ENCODE peak calls at places on chromosomes 4 and X, in nine cellular contexts. F is kidney epithelial cell, V is transverse colon, L is dorsolateral prefrontal cortex, Z is ovary, E is mucosa of descending colon, Q is A549, G is AG04450, A is fibroblast of pulmonary artery. O is an unnamed sample.

GRCh38 chr4:82293304-82293703 is 80.5 kb downstream of the HNRNPD start:
- DNase-seq in F (no peak), V (no peak), L (no peak), Z (no peak), E (no peak), Q (no peak), G (no peak), A (no peak), O (no peak)

GRCh38 chr4:183533698-183534097 is 28.8 kb downstream of the ING2 start:
- DNase-seq in F (no peak), V (no peak), L (no peak), Z (no peak), E (no peak), Q (no peak), G (no peak), A (no peak), O (no peak)

GRCh38 chrX:39802354-39802753 is 295.4 kb downstream of the BCOR start:
- DNase-seq in F (no peak), V (no peak), L (no peak), Z (no peak), E (no peak), Q (no peak), G (no peak), A (no peak), O (no peak)

GRCh38 chrX:84501798-84502628 is at the start of gene HDX:
- DNase-seq in F (peak), V (peak), L (peak), Z (peak), E (peak), Q (peak), G (peak), A (peak), O (peak)

GRCh38 chrX:24547961-24548360 is 82.9 kb downstream of the PDK3 start:
- DNase-seq in F (no peak), V (no peak), L (no peak), Z (no peak), E (no peak), Q (no peak), G (no peak), A (no peak), O (no peak)

GRCh38 chrX:136214551-136214950 is 36.6 kb downstream of the MAP7D3 start:
- DNase-seq in F (peak), V (no peak), L (no peak), Z (no peak), E (no peak), Q (no peak), G (peak), A (peak), O (no peak)

GRCh38 chr4:117385531-117385930 is 300.2 kb upstream of the TRAM1L1 start:
- DNase-seq in F (no peak), V (no peak), L (no peak), Z (no peak), E (no peak), Q (no peak), G (no peak), A (no peak), O (no peak)

GRCh38 chrX:44733931-44734330 is 109.9 kb upstream of the DUSP21 start:
- DNase-seq in F (no peak), V (no peak), L (no peak), Z (no peak), E (no peak), Q (no peak), G (no peak), A (no peak), O (no peak)

GRCh38 chrX:39755152-39756032 is 342.4 kb downstream of the BCOR start:
- DNase-seq in F (peak), V (peak), L (peak), Z (peak), E (peak), Q (peak), G (peak), A (peak), O (peak)

GRCh38 chr4:8860892-8861575 is 10.6 kb downstream of the HMX1 start:
- DNase-seq in F (no peak), V (no peak), L (no peak), Z (no peak), E (no peak), Q (no peak), G (no peak), A (no peak), O (no peak)

GRCh38 chrX:10014462-10015373 is 47.6 kb downstream of the CLDN34 start:
- DNase-seq in F (no peak), V (peak), L (peak), Z (peak), E (peak), Q (peak), G (peak), A (peak), O (peak)

GRCh38 chr4:158532556-158533231 is 11.0 kb downstream of the RXFP1 start:
- DNase-seq in F (no peak), V (no peak), L (no peak), Z (no peak), E (no peak), Q (no peak), G (no peak), A (no peak), O (no peak)

GRCh38 chr4:77960367-77960766 is 96.8 kb upstream of the FRAS1 start:
- DNase-seq in F (no peak), V (no peak), L (no peak), Z (no peak), E (no peak), Q (no peak), G (no peak), A (no peak), O (no peak)

GRCh38 chr4:5973033-5973432 is 45.2 kb downstream of the C4orf50 start:
- DNase-seq in F (no peak), V (no peak), L (no peak), Z (no peak), E (no peak), Q (no peak), G (no peak), A (no peak), O (no peak)

GRCh38 chr4:152161676-152162330 is 374.1 kb downstream of the FBXW7 start:
- DNase-seq in F (no peak), V (no peak), L (no peak), Z (no peak), E (no peak), Q (no peak), G (no peak), A (peak), O (no peak)

DNA sequence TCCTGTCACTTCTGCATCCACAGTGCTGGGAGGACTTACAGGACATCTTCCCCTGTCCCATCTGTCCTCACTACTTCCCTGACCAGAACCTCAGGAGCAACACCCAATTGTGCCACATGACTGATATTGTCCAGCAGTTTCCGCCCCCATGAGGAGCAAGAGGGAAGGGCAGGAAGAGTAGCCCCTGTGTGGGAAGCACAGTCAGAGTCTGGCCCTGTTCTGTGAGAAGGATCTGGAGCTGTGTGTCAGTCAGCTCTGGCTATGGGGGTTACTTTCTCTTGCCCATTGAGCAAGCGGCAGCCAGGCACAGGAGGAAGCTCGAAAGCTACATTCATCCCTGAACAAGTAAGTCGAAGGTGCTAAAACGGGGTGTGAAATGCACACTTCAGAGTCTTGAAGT is 14.8 kb upstream of the TRIM60 start:
- DNase-seq in F (no peak), V (no peak), L (no peak), Z (no peak), E (no peak), Q (peak), G (no peak), A (peak), O (no peak)
- TF ChIP-seq CTCF in F (peak), V (no peak), L (no peak), Z (no peak), E (no peak), Q (no peak), G (peak), A (peak), O (no peak)

GRCh38 chr4:132614682-132615081 is 534.4 kb upstream of the PCDH10 start:
- DNase-seq in F (no peak), V (no peak), L (no peak), Z (no peak), E (no peak), Q (no peak), G (no peak), A (peak), O (no peak)
- TF ChIP-seq CTCF in F (peak), V (no peak), L (peak), Z (no peak), E (no peak), Q (no peak), G (peak), A (peak), O (no peak)

DNA sequence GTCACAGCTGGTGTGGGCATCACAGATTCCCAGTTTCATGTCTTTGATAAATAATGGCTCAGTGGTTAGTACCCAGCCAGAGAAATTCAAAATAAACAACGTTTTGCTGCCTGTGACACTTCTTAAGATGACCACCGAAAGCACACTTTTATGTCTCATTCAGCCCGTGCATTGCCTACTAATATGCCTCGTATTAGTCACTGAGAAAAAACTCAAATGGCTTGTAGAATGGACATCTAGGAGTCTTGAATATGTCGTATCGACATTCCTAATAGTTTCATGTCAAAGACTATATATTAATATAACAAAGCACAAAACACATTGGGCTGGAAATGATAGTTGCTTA is 103.9 kb upstream of the FAT1 start:
- DNase-seq in F (no peak), V (no peak), L (no peak), Z (no peak), E (no peak), Q (no peak), G (no peak), A (no peak), O (no peak)
- TF ChIP-seq CTCF in F (no peak), V (no peak), L (no peak), Z (no peak), E (no peak), Q (no peak), G (no peak), A (no peak), O (no peak)

DNA sequence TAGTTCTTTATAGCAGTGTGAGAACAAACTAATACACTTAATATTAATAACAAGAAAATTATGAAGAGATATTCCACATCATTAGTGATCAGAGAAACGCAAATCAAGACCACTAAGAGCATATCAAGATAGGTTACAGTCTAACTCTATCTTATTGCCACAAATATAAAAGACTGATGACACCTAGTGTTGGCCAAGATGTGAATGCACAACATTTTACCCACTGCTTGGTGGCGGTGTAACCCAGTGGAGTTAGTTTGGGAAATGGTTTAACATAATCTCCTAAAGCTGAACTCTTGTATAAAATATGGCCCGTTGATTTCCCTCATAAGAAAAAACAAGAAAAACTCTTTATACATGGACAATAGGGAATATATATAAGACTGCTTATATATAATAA is 92.4 kb downstream of the SLITRK2 start:
- DNase-seq in F (no peak), V (no peak), L (no peak), Z (no peak), E (no peak), Q (no peak), G (no peak), A (no peak), O (no peak)
- TF ChIP-seq CTCF in F (no peak), V (no peak), L (peak), Z (no peak), E (no peak), Q (no peak), G (no peak), A (no peak), O (no peak)

DNA sequence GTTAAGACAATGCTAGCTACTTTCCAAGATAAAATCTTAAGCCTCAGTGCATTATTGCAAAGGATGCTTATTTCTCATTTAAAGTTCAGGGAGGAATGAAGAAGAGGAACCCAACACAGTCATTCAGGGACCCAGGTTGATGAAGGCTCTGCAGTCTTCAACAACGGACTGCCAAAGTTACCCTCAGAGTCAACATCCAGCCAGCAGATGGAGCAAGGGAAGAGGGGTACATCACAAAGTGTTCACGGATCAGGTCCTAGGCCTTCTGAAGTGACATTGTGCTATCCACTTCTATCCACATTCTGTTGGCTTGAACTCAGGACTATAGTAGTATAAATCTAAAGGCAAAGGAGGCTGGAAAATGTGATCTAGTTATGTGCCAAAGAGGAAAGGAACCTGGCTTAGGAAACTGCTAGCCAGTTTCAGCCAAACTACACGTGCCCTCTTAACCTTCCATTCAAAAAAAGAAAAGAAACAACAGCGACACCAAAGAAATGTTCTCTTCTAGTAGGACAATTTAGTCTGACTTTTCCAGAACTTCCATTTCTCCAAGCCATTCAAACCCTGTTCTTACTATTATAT is 28.8 kb downstream of the NKX6-1 start:
- DNase-seq in F (no peak), V (no peak), L (no peak), Z (no peak), E (no peak), Q (no peak), G (no peak), A (no peak), O (no peak)
- TF ChIP-seq CTCF in F (no peak), V (no peak), L (no peak), Z (no peak), E (no peak), Q (no peak), G (no peak), A (peak), O (no peak)

GRCh38 chr4:1579834-1580686 is 104.1 kb downstream of the FAM53A start:
- DNase-seq in F (no peak), V (peak), L (peak), Z (peak), E (peak), Q (peak), G (no peak), A (peak), O (no peak)

GRCh38 chr4:1576961-1577814 is 106.9 kb downstream of the FAM53A start:
- DNase-seq in F (no peak), V (no peak), L (no peak), Z (no peak), E (peak), Q (no peak), G (no peak), A (no peak), O (no peak)

GRCh38 chr4:1577818-1578217 is 106.3 kb downstream of the FAM53A start:
- DNase-seq in F (no peak), V (no peak), L (no peak), Z (no peak), E (peak), Q (no peak), G (no peak), A (no peak), O (no peak)

GRCh38 chr4:1578301-1578781 is 105.8 kb downstream of the FAM53A start:
- DNase-seq in F (no peak), V (no peak), L (no peak), Z (peak), E (peak), Q (no peak), G (no peak), A (no peak), O (no peak)

GRCh38 chr4:1578968-1579833 is 104.9 kb downstream of the FAM53A start:
- DNase-seq in F (no peak), V (peak), L (peak), Z (peak), E (peak), Q (peak), G (no peak), A (peak), O (peak)
- TF ChIP-seq CTCF in F (no peak), V (no peak), L (peak), Z (no peak), E (peak), Q (peak), G (peak), A (no peak), O (no peak)

GRCh38 chrX:17164936-17165335 is 210.1 kb upstream of the NHS start:
- DNase-seq in F (no peak), V (no peak), L (no peak), Z (no peak), E (no peak), Q (no peak), G (no peak), A (no peak), O (no peak)

GRCh38 chrX:17164079-17164478 is 210.9 kb upstream of the NHS start:
- DNase-seq in F (no peak), V (no peak), L (no peak), Z (no peak), E (no peak), Q (no peak), G (no peak), A (no peak), O (no peak)

GRCh38 chrX:17161991-17162390 is 213.0 kb upstream of the NHS start:
- DNase-seq in F (no peak), V (no peak), L (no peak), Z (no peak), E (no peak), Q (no peak), G (no peak), A (no peak), O (no peak)

GRCh38 chrX:17160971-17161370 is 214.0 kb upstream of the NHS start:
- DNase-seq in F (no peak), V (no peak), L (no peak), Z (no peak), E (no peak), Q (peak), G (no peak), A (no peak), O (no peak)
- TF ChIP-seq CTCF in F (no peak), V (no peak), L (no peak), Z (no peak), E (no peak), Q (peak), G (peak), A (no peak), O (no peak)

DNA sequence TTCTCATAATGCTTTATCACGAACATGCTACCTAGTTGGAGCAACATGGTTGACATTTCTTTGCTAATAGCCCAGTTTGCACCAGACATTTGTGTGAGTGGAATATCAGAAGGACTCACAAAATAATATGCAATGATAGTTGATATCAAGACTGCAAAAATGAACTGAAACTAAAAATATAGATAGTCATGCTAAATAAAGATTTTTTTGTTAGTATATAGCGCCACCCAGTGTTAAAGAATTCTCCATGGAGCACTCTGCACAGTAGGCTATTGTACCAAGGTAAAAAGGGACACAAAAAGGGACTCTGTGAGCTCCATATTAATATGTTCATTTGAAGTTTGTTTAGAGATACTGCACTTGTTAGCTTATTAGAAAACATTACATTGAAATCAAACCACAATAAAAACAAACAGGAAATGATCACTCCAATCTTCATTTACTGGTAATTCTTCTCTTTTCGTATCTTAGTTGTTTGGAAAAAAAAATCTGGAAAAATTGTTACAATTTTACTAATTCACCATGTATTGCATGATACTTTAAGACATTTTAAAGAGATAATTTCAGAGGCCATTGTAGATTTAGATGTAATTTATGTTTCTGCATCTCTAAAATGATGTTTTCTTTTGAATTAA is 1509.6 kb downstream of the ADGRL3 start:
- DNase-seq in F (no peak), V (no peak), L (no peak), Z (no peak), E (no peak), Q (no peak), G (no peak), A (peak), O (no peak)
- TF ChIP-seq CTCF in F (peak), V (peak), L (peak), Z (no peak), E (peak), Q (no peak), G (no peak), A (peak), O (no peak)

GRCh38 chr4:124846306-124846705 is 133.8 kb upstream of the ANKRD50 start:
- DNase-seq in F (no peak), V (no peak), L (no peak), Z (no peak), E (no peak), Q (no peak), G (no peak), A (no peak), O (no peak)
- TF ChIP-seq CTCF in F (no peak), V (no peak), L (no peak), Z (no peak), E (no peak), Q (no peak), G (no peak), A (no peak), O (no peak)

DNA sequence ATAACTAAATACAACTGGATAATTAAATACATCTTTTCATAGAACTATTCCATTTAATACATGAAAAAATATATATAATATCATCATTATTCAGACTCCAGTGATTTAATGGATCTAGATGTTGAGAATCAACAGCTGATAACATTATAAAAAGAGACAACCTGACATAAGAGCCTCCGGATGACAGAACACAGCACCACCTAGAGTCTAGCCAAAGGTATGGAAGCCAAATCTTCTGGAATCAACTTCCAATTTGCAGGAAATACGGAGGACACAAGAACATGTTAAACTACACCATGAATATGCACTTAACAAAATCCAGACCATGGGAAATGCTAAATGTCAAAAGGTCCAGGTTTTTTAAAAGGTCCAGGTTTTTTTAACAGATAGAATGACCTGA is 55.0 kb downstream of the LRBA start:
- DNase-seq in F (no peak), V (no peak), L (no peak), Z (no peak), E (no peak), Q (peak), G (no peak), A (peak), O (no peak)
- TF ChIP-seq CTCF in F (peak), V (peak), L (peak), Z (no peak), E (no peak), Q (peak), G (peak), A (peak), O (no peak)

O was measured in omental fat pad.